ENCODE peak calls at places on chromosome 11, in seven cellular contexts. C is neuronal stem cell; L is PC-3; H is CD4-positive, alpha-beta memory T cell; A is mesenchymal stem cell; Q is brain microvascular endothelial cell; B is gastrocnemius medialis. V is an unnamed sample.

GRCh38 chr11:132866783-132867545 is 665.3 kb downstream of the OPCML start:
- DNase-seq in C (no peak), L (no peak), H (no peak), A (no peak), Q (peak; percentile 66), B (no peak), V (no peak)

GRCh38 chr11:128367573-128367972 is 219.8 kb downstream of the ETS1 start:
- DNase-seq in C (no peak), L (no peak), H (peak; percentile 61), A (no peak), Q (no peak), B (no peak), V (no peak)

GRCh38 chr11:80327971-80328614 is 887.3 kb upstream of the TENM4 start:
- DNase-seq in C (peak; percentile 14), L (peak; percentile 24), H (no peak), A (no peak), Q (no peak), B (no peak), V (no peak)

GRCh38 chr11:94731921-94732601 is 36.1 kb upstream of the AMOTL1 start:
- DNase-seq in C (no peak), L (peak; percentile 90), H (no peak), A (peak; percentile 96), Q (peak; percentile 84), B (no peak), V (peak; percentile 33)

GRCh38 chr11:131195801-131196517 is 174.5 kb upstream of the NTM start:
- DNase-seq in C (no peak), L (peak; percentile 62), H (no peak), A (no peak), Q (peak; percentile 2), B (no peak), V (no peak)

GRCh38 chr11:82978422-82979099 is 77.0 kb downstream of the DDIAS start:
- DNase-seq in C (no peak), L (peak; percentile 92), H (no peak), A (peak; percentile 72), Q (peak; percentile 73), B (no peak), V (no peak)

GRCh38 chr11:35721576-35722341 is 59.2 kb downstream of the TRIM44 start:
- DNase-seq in C (no peak), L (no peak), H (no peak), A (no peak), Q (no peak), B (no peak), V (no peak)

GRCh38 chr11:73493838-73494598 is 103.9 kb downstream of the FAM168A start:
- DNase-seq in C (peak; percentile 39), L (peak; percentile 94), H (no peak), A (peak; percentile 42), Q (peak; percentile 80), B (peak; percentile 18), V (no peak)

GRCh38 chr11:102010776-102011500 is 36.3 kb upstream of the CFAP300 start:
- DNase-seq in C (peak; percentile 32), L (peak; percentile 99), H (no peak), A (peak; percentile 80), Q (peak; percentile 89), B (peak; percentile 5), V (peak; percentile 27)

GRCh38 chr11:72189448-72190250 is 2.3 kb upstream of the FOLR1 start:
- DNase-seq in C (no peak), L (no peak), H (no peak), A (no peak), Q (no peak), B (no peak), V (no peak)

GRCh38 chr11:8748317-8748716 is 65.7 kb downstream of the RPL27A start:
- DNase-seq in C (no peak), L (no peak), H (no peak), A (no peak), Q (no peak), B (no peak), V (no peak)
- H3K27ac ChIP-seq in C (no peak overlapping the region), L (no peak overlapping the region), H (no peak overlapping the region), A (no peak overlapping the region), Q (no peak overlapping the region), B (no peak overlapping the region), V (no peak overlapping the region)

GRCh38 chr11:44725016-44725651 is 1.6 kb upstream of the TSPAN18 start:
- DNase-seq in C (no peak), L (no peak), H (no peak), A (peak; percentile 62), Q (no peak), B (no peak), V (no peak)
- H3K27ac ChIP-seq in C (peak overlapping the region; percentile 3), L (no peak overlapping the region), H (peak overlapping the region; percentile 62), A (no peak overlapping the region), Q (no peak overlapping the region), B (no peak overlapping the region), V (no peak overlapping the region)

DNA sequence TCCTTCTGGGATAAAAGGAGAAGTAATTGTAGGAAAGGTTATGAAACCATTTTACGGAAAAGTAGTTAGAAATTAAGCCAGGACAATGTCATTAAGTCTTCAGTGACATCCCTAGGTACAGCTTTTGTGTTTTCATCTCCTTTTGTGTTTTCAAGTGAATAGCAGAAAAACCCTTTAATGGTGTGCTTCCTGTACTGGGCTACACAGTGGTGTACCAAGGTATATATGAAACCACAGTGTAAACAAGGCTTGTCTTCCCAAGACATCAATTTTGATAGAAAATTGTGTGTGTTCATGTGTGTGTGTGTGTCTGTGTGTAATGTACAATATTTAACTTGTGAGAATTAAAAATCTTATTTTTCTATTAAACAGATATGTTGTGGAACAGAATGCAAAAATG is 8.9 kb downstream of the MRPL17 start:
- DNase-seq in C (no peak), L (no peak), H (no peak), A (no peak), Q (no peak), B (no peak), V (no peak)
- H3K27ac ChIP-seq in C (no peak overlapping the region), L (no peak overlapping the region), H (no peak overlapping the region), A (no peak overlapping the region), Q (no peak overlapping the region), B (peak overlapping the region; percentile 47), V (no peak overlapping the region)

DNA sequence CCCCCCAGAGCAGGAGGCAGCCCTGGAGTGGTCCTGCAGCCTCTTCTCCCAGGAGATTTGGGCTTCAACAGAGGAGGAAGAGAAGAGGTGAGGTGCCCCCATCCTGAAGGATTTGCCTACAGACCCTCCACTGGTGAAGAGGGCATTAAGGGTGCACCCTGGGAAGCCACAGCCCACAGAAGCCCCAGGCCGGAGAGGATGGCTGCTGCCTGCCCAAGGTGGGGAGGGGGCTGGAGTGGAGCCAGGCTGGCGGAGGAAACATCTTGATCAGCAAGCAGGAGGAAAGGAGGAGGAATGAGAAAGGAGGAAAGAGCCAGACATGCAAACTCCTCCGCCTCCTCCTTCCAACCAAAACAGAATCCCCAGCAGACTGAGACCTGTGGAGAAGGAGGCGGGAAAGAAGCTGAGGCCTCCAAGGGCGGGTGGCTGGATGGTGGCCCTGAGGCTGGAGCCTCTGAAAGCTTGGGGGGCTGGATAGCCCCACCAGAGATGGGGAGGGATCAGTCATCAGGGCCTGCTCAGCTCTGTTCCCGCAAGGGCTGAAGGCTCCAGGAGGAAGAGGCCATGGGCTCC is 31.3 kb downstream of the ARRB1 start:
- DNase-seq in C (no peak), L (no peak), H (no peak), A (no peak), Q (no peak), B (no peak), V (no peak)
- H3K27ac ChIP-seq in C (no peak overlapping the region), L (no peak overlapping the region), H (no peak overlapping the region), A (no peak overlapping the region), Q (no peak overlapping the region), B (no peak overlapping the region), V (no peak overlapping the region)

DNA sequence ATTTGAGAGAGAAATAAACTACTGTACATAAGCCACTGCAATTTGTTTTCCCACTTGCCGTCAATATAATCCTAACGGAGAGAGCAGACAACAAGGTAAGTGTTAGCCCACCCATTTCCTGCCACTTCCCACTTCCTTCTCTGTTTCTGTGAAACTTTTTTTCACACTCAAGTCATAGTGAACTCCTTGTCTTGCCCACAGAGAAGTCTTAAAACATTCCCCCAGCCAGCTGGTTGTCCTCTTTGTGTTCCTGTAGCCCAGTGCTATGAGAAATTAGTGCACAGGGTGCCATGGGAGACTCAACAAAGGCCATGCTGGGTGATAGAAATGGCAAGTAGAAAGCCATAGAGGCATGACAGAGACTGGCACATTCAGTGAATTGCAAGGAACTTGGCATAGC is 208.6 kb downstream of the BLID start:
- DNase-seq in C (no peak), L (no peak), H (no peak), A (no peak), Q (no peak), B (no peak), V (no peak)
- H3K27ac ChIP-seq in C (no peak overlapping the region), L (no peak overlapping the region), H (no peak overlapping the region), A (no peak overlapping the region), Q (no peak overlapping the region), B (no peak overlapping the region), V (no peak overlapping the region)

GRCh38 chr11:17012712-17013547 is 1.3 kb downstream of the PLEKHA7 start:
- DNase-seq in C (peak; percentile 57), L (peak; percentile 94), H (no peak), A (peak; percentile 81), Q (peak; percentile 53), B (no peak), V (no peak)
- H3K27ac ChIP-seq in C (no peak overlapping the region), L (peak overlapping the region; percentile 86), H (no peak overlapping the region), A (peak overlapping the region; percentile 53), Q (no peak overlapping the region), B (no peak overlapping the region), V (no peak overlapping the region)

DNA sequence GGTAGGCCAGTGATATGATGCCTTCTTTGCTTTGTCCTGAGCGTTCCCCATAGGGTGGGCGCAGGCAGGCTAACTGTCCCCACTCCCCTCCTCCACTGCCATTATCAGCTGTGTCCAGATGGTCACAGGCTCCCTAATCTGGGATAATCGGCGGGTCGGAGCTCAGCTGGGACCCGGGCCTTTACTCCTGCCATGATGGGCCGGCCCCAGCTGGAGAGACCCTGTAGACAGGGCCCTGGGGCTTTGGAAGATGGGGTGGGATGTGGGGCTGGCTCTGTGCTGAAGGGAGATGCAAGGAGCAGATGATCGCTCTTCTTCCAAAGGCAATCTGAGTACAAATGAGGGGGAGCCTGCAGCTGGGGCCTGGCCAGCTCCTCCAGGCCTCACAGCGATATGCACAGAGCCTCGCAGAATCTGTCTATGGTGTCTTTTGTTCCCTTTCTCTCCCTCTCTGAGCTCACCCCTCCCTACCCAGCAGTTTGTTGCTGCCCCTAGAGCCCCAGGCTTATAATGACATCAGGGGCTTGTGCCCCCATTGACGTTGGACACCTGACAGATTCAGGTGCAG is 11.9 kb downstream of the KLHL35 start:
- DNase-seq in C (no peak), L (no peak), H (no peak), A (no peak), Q (no peak), B (no peak), V (peak; percentile 68)
- H3K27ac ChIP-seq in C (peak overlapping the region; percentile 53), L (peak overlapping the region; percentile 87), H (no peak overlapping the region), A (no peak overlapping the region), Q (no peak overlapping the region), B (no peak overlapping the region), V (peak overlapping the region; percentile 53)

V was measured in K562.